ENCODE peak calls at places on chromosomes 4 and X, in four cellular contexts. J, B, M and F are unnamed samples. For H3K9me2, the result is how much of the 10 kb centered on the place peaks cover.

GRCh38 chr4:80539190-80539589 is 203.7 kb downstream of the CFAP299 start:
- DNase-seq in J (no peak), M (peak), B (no peak), F (no peak)

GRCh38 chr4:636628-636950 is 11.2 kb downstream of the PDE6B start:
- DNase-seq in B (no peak), J (no peak), M (no peak), F (no peak)

GRCh38 chr4:183722738-183723560 is 63.9 kb downstream of the TRAPPC11 start:
- DNase-seq in M (peak), J (peak), B (peak), F (no peak)

GRCh38 chr4:7649741-7650531 is 215.2 kb upstream of the PSAPL1 start:
- DNase-seq in J (peak), M (no peak), B (no peak), F (no peak)

GRCh38 chrX:21838937-21839333 is 482 bp upstream of the MBTPS2 start:
- DNase-seq in M (no peak), B (peak), J (peak), F (peak)

GRCh38 chr4:56464581-56464980 is 2.8 kb upstream of the SRP72 start:
- DNase-seq in B (no peak), M (no peak), J (no peak), F (no peak)

GRCh38 chrX:149829751-149830191 is 48.0 kb downstream of the MAGEA9 start:
- DNase-seq in J (peak), B (no peak), M (peak), F (no peak)

GRCh38 chrX:69277961-69278795 is 112.9 kb upstream of the PJA1 start:
- DNase-seq in B (no peak), J (no peak), M (peak), F (no peak)

DNA sequence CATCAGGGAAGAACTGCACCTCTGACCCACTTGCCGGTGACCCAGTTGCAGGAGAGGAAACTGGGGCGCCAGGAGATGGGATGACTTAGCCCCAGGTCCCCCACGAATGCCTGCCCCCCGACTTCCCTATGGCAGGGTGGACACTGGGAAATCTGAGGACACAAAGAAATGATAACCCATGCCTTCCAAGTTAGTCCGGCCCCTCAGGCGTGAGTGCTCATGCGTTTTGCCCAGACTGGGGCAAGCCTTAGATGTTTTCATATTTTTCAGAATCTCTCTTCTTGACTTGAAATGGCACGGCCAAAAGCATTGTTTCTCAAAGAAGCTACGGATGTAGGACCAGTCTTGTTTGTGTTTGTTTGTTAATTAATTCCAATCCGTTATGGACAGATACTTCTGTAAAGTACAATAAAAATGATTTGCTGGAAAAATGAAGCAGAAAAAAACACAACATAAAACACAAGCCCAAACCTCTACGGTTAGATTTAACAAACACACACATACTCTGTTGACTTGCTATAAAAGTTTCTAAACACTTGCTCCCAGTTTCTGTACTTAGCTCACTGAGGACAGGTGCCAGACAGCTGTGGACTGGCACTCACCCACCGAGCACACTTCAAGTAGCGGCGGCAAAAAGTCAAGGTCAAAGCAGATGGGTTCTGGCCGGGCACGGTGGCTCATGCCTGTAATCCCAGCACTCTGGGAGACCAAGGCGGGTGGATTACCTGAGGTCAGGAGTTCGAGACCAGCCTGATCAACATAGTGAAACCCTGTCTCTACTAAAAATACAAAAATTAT is 341.5 kb downstream of the BCOR start:
- DNase-seq in J (no peak), B (no peak), M (no peak), F (no peak)
- H3K27ac ChIP-seq in J (peak), B (peak), M (no peak), F (no peak)

DNA sequence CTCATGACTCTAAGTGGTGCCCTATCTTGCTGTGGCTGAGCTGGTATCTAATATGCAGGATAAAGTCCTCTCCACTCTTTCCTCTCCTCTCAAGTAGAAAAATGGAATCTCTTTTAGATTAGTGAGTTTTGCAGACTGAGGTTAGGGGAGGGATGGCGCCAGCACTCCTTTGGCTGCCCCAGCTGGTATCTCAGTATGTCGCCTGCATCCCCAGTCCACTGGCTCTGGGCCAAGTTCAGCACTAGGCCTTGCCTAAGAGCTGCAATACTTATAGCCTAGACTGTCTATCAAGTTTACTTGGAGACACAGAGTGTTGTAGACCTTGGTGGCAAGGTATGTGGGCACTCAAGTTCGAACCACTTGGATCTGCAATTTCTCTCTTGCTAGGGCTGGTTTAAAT is 351.3 kb downstream of the NAP1L3 start:
- DNase-seq in B (no peak), J (no peak), M (no peak), F (no peak)
- H3K9me2 ChIP-seq in B (under half), J (under half), M (under half), F (under half)

GRCh38 chrX:18994713-18995112 is 10.8 kb upstream of the PHKA2 start:
- DNase-seq in B (no peak), M (no peak), J (peak), F (no peak)
- H3K27ac ChIP-seq in B (peak), M (no peak), J (peak), F (no peak)

DNA sequence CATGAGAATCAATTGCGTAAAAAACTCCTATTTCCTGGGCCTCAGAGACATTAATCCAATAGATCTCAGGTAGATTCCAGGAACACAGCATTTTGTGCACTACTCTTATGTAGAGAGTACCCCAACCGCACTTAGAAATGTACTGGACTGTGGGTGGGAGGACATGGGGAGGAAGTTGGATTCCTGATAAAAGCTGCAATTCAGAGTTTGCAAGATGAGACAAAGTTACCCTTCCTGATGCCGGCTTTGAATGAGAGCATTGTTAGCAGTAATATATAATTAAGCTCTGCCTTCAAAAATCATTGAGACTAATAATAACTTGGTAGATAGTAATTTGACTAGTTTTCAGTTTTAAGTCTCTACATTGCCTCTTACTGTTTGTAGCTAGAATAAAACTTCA is 323.3 kb upstream of the GALNT7 start:
- DNase-seq in J (no peak), B (no peak), M (no peak), F (no peak)
- H3K9me2 ChIP-seq in J (under half), B (under half), M (under half), F (under half)

DNA sequence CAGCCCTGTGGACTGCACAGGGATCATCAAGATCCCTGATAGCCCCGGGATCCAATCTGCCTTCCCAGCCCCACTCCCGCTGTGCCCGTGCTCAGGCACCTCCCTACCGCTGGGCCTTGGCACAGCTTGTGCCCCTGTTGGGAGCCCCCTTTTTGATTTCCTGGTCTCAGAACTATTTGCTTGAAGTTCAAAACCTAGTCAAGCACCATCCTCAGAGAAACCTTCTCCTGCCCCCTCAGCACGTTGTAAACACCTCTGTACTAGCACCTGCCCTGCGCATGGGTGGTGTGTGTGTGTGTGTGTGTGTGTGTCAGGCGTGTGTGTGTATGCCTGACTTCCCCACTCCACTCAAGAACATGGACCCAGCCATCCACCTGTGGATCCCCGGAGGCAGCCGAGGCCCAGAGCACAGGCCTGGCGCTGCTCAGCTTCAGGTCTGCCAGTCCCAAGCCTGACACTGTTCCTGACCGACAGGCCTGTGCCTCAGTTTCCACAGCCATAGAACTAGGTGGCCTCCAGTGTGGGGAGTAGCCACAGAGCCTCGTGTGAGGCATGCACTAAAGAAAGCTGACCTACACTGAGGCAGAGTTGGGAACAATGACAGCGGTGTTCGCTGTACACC is 65.5 kb downstream of the ADRA2C start:
- DNase-seq in M (no peak), B (no peak), J (no peak), F (no peak)
- H3K27ac ChIP-seq in M (no peak), B (no peak), J (no peak), F (no peak)

GRCh38 chr4:140818433-140818832 is 62.2 kb upstream of the TBC1D9 start:
- DNase-seq in M (no peak), B (no peak), J (no peak), F (no peak)
- H3K9me2 ChIP-seq in M (under half), B (under half), J (under half), F (under half)

DNA sequence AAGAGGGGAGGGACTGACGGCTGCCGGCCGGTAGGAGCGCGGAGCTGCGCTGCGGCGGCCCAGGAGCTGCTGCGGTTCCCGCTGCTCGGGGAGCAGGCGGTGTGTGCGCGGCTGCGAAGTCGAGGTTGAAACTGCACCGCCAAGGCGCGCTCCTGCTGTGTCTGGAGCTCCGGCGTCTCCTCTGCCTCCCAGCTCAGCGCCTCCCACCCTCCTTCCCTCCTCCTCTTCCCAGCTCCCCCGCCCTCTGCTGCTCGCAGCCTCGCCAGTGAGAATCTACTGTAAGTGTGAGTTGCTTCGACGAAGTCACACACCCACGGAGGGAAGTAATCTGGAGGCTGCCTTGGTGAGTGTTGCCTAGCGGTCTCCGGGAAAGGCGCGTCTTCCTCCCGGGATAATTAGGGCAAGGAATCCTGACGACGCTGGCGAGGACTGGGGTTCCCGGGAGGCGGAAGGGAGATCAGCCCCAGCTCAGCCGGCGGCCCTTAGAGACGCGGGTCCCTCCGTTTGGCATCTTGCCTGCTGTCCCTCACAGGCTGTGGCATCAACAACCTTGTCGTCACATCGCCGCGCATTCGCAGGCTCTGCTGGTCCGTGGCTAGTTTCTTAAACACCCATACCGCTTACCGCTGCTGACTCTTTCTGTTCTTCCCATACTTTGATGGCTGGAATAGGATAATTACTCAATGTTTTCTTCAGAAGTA is at the start of gene EPHA5:
- DNase-seq in B (peak), J (peak), M (peak), F (no peak)
- H3K27ac ChIP-seq in B (no peak), J (no peak), M (no peak), F (no peak)

DNA sequence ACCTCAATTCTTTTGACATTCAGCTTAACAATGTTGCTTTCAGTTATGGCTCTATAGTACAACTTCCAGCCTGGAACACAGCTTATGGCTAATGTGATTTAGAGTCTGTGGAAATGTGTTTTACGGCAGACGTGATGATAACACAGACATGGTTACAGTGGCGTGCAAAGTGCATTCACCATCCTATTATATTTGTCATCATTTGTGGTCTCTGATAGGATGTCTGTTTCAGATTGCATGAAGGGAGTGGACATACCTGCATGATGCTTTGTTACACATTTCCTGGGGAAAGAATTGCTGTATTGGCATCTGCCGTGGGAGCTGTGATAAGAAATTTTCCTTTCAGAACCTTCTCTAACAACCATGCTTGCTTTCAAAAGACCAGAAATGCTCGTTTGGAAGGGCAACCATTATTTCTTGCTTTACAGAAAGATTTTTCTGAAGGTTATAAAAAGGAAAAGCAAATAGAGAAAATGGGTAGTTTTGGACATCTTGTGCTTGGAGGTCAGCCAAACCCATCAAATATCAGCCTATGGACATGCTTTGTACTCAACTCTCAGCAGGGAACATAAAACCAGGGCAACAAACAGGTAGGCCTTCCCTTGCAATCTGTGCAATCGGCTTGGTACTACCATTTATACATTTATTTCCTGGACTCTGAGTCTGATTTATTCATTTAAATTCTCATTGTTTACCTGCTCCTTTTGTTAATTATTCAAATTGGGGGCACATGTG is 273.9 kb downstream of the TLL1 start:
- DNase-seq in B (no peak), J (no peak), M (no peak), F (no peak)
- H3K9me2 ChIP-seq in B (under half), J (under half), M (under half), F (under half)

GRCh38 chr4:158169516-158169915 is 3.3 kb downstream of the GASK1B start:
- DNase-seq in B (no peak), J (peak), M (no peak), F (no peak)
- H3K27ac ChIP-seq in B (peak), J (no peak), M (no peak), F (no peak)

DNA sequence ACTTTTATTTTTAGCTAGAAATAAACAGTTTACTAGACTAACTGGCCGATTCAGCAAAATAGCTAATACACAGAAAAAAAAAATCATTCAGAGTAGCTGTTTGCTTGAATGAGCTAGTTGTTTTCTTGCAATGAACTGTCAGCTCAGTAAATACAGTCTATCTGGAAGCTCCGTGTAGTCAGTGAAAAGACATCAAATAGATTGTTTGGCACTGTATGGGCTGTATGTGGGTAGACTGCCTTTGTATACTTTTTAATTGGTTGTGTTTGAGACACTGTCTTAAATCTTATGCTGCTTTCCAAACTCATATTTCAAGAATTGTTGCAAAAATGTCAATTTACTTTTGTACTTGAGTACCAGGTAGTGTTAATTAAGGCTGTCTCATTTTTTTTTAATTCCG is 61.6 kb upstream of the GPR174 start:
- DNase-seq in B (no peak), J (no peak), M (no peak), F (no peak)
- H3K9me2 ChIP-seq in B (under half), J (under half), M (under half), F (under half)